ENCODE peak calls at places on chromosomes 13 and 19, in five cellular contexts. D is HepG2, S is GM12878, B is H1, T is HCT116. Z is an unnamed sample.
A peak's percentile ranks its signal among the peaks of the same experiment; 100 is the strongest.

GRCh38 chr13:50162001-50162400 is 146.8 kb downstream of the KCNRG start:
- DNase-seq in D (no peak), S (no peak), B (no peak), T (no peak), Z (no peak)

GRCh38 chr19:35937345-35938281 is 1.4 kb downstream of the LRFN3 start:
- DNase-seq in D (no peak), S (no peak), B (no peak), T (no peak), Z (no peak)

GRCh38 chr13:73514208-73514607 is 455.4 kb downstream of the KLF5 start:
- DNase-seq in D (no peak), S (no peak), B (no peak), T (no peak), Z (no peak)

GRCh38 chr19:10191347-10191746 is 3.4 kb downstream of the DNMT1 start:
- DNase-seq in D (peak; percentile 91), S (no peak), B (no peak), T (no peak), Z (no peak)

GRCh38 chr19:32224371-32225244 is 120.8 kb upstream of the ZNF507 start:
- DNase-seq in D (peak; percentile 21), S (no peak), B (peak; percentile 91), T (no peak), Z (peak; percentile 84)

GRCh38 chr19:56133858-56134654 is 7.0 kb upstream of the ZNF444 start:
- DNase-seq in D (no peak), S (no peak), B (no peak), T (no peak), Z (no peak)

GRCh38 chr13:114112826-114113322 is 19.5 kb downstream of the RASA3 start:
- DNase-seq in D (no peak), S (no peak), B (no peak), T (no peak), Z (no peak)

GRCh38 chr19:5572556-5573286 is 5.0 kb upstream of the TINCR start:
- DNase-seq in D (no peak), S (no peak), B (no peak), T (no peak), Z (no peak)

GRCh38 chr13:70792121-70792520 is 683.9 kb upstream of the KLHL1 start:
- DNase-seq in D (peak; percentile 5), S (no peak), B (no peak), T (no peak), Z (no peak)

GRCh38 chr19:18399008-18399407 is 1.6 kb upstream of the LRRC25 start:
- DNase-seq in D (no peak), S (no peak), B (no peak), T (no peak), Z (no peak)

GRCh38 chr13:76656056-76656455 is 230.1 kb downstream of the KCTD12 start:
- DNase-seq in D (no peak), S (no peak), B (no peak), T (no peak), Z (no peak)

GRCh38 chr19:36031308-36031707 is 1.4 kb downstream of the CLIP3 start:
- DNase-seq in D (no peak), S (no peak), B (no peak), T (no peak), Z (no peak)

GRCh38 chr19:45638930-45639729 is at the start of gene EML2:
- DNase-seq in D (peak; percentile 24), S (no peak), B (peak; percentile 86), T (no peak), Z (peak; percentile 80)

GRCh38 chr13:83730674-83731073 is 151.6 kb downstream of the SLITRK1 start:
- DNase-seq in D (no peak), S (no peak), B (no peak), T (no peak), Z (no peak)

GRCh38 chr13:60838581-60838980 is 441.6 kb downstream of the TDRD3 start:
- DNase-seq in D (no peak), S (no peak), B (no peak), T (no peak), Z (no peak)

GRCh38 chr13:83065136-83065535 is 817.1 kb downstream of the SLITRK1 start:
- DNase-seq in D (no peak), S (no peak), B (no peak), T (no peak), Z (no peak)

GRCh38 chr19:29417048-29417447 is 108.7 kb upstream of the VSTM2B start:
- DNase-seq in D (no peak), S (no peak), B (no peak), T (no peak), Z (no peak)

GRCh38 chr13:51643114-51643881 is 59.0 kb downstream of the WDFY2 start:
- DNase-seq in D (peak; percentile 39), S (no peak), B (no peak), T (no peak), Z (no peak)

DNA sequence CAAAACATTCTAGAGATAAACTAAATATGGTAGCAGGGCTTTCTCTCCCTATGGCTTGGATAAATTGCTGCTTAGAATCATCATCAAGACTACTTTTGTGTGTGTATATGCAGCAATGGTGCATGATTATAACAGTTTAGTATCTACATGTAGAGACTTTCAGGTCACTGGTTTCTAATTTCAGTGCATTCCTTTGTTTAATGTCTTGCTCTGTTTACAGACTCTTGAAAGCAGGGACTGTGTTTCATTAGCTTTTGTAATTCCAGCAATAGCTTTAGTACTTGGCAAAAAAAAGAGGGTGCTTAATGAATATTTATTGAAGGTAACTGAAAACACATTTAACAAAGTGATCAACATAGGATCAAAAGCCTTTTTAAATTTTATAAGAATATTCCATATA is 420.6 kb downstream of the PCDH9 start:
- DNase-seq in D (no peak), S (no peak), B (no peak), T (no peak), Z (no peak)
- TF ChIP-seq ATF3 in D (no peak), S (no peak), B (no peak), T (no peak), Z (no peak)

GRCh38 chr19:944663-945241 is 18.9 kb downstream of the ARID3A start:
- DNase-seq in D (no peak), S (no peak), B (no peak), T (no peak), Z (no peak)

GRCh38 chr19:948842-949496 is 23.1 kb downstream of the ARID3A start:
- DNase-seq in D (no peak), S (no peak), B (no peak), T (no peak), Z (no peak)

GRCh38 chr19:945401-946252 is 19.8 kb downstream of the ARID3A start:
- DNase-seq in D (no peak), S (no peak), B (no peak), T (no peak), Z (no peak)

GRCh38 chr19:947707-948533 is 22.1 kb downstream of the ARID3A start:
- DNase-seq in D (no peak), S (peak; percentile 92), B (no peak), T (no peak), Z (no peak)

GRCh38 chr19:947090-947706 is 21.4 kb downstream of the ARID3A start:
- DNase-seq in D (no peak), S (no peak), B (no peak), T (no peak), Z (no peak)
- TF ChIP-seq POLR2AphosphoS5 in D (no peak), S (peak; percentile 28), B (no peak), T (no peak), Z (no peak)

GRCh38 chr19:47158367-47158791 is 27.7 kb downstream of the SAE1 start:
- DNase-seq in D (no peak), S (no peak), B (no peak), T (no peak), Z (no peak)

GRCh38 chr19:47156861-47157454 is 26.3 kb downstream of the SAE1 start:
- DNase-seq in D (no peak), S (peak; percentile 24), B (no peak), T (no peak), Z (no peak)

GRCh38 chr19:47161876-47162489 is 31.3 kb downstream of the SAE1 start:
- DNase-seq in D (no peak), S (no peak), B (no peak), T (no peak), Z (no peak)

GRCh38 chr19:47157455-47158321 is 27.1 kb downstream of the SAE1 start:
- DNase-seq in D (no peak), S (no peak), B (peak; percentile 67), T (no peak), Z (no peak)

DNA sequence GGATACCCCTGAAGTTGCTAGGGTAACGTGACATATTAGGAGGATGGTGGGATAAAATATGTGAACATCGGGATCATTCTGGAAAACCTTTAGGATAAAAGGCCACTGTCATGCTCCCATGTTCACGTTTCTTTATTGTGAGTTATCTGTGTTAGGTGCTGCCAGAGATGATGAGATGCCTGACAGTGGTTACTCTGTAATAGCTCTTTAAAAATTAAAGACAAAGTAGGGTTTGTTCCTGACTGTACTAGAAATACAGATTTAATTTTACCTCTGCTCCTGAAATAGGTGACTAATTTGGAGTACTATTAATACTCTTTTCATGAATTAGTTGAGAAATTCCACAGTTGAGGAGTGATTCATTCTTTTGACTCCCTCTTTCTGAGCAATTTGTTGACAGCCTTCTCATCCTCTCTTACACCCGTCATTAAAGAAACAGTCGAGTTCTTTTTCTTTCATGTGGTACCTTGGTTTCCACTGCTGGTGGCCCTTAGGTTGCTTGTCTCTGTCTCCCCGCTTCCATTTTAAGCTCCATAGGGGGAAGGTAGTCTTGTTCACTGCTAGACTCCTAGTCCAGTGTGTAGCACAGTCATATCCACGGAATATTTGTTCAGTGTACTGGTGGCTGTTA is 28.4 kb downstream of the SAE1 start:
- DNase-seq in D (no peak), S (no peak), B (no peak), T (no peak), Z (no peak)
- TF ChIP-seq ATF3 in D (no peak), S (no peak), B (no peak), T (no peak), Z (no peak)

GRCh38 chr19:47144630-47145029 is 14.0 kb downstream of the SAE1 start:
- DNase-seq in D (no peak), S (no peak), B (no peak), T (no peak), Z (no peak)

GRCh38 chr19:47143322-47144073 is 12.9 kb downstream of the SAE1 start:
- DNase-seq in D (no peak), S (no peak), B (no peak), T (no peak), Z (no peak)

GRCh38 chr19:47142779-47143178 is 12.1 kb downstream of the SAE1 start:
- DNase-seq in D (no peak), S (no peak), B (no peak), T (no peak), Z (no peak)

GRCh38 chr19:47146920-47147319 is 16.3 kb downstream of the SAE1 start:
- DNase-seq in D (no peak), S (no peak), B (no peak), T (no peak), Z (no peak)

DNA sequence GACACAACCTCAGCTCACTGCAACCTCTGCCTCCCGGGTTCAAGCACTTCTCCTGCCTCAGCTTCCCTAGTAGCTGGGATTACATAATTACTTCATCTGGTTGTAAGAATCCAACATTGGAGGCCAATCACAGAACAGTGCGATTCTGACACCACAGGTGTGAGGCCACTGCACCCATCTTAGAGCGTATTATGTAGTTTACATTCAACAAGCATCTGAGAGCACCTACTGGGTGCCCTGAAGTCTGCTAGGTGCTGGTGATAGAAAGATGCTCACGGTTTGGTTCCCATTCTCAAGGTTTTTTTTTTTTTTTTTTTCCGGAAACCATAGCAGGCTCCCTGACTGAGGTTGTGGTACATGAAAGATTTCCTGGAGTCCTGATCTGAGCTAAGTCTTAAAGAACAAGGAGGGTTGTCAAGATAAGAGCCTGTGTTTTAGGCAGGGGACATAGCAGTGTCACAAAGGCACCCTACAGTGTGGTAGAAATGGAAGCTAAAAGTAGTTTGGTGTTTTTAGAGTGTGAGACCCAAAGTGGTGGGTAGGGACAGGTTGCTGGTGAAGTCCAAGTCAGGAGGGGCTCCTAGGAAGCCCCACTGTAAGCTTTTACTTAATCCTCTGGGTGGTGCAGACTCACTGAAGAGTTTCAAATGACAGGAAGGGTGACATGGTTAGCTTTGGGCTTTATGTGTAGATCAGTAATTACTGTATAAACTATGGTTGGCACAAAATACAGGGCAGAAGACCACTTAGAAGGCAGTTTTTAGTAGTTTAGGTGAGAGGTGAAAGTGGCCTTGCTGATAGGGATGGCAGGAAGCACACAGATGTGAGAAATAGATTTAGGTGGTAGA is 15.2 kb downstream of the SAE1 start:
- DNase-seq in D (no peak), S (no peak), B (no peak), T (no peak), Z (no peak)
- TF ChIP-seq POLR2AphosphoS5 in D (no peak), S (no peak), B (no peak), T (no peak), Z (no peak)

Z was measured in K562.